ENCODE peak calls at places on chromosomes 2 and 18, in five cellular contexts. E, S, L, M and U are unnamed samples.

GRCh38 chr2:75076088-75076487 is 117.6 kb downstream of the POLE4 start:
- DNase-seq in E (no peak), S (no peak), L (no peak), M (no peak), U (no peak)

GRCh38 chr2:20214566-20215182 is 10.3 kb downstream of the SDC1 start:
- DNase-seq in E (no peak), S (no peak), L (no peak), M (no peak), U (no peak)

GRCh38 chr2:217964255-217964654 is 38.5 kb downstream of the TNS1 start:
- DNase-seq in E (no peak), S (no peak), L (no peak), M (no peak), U (no peak)

GRCh38 chr2:237591379-237591881 is 896 bp upstream of the RAB17 start:
- DNase-seq in E (no peak), S (no peak), L (peak; percentile 39), M (peak; percentile 34), U (no peak)

GRCh38 chr2:20584637-20585321 is 66.1 kb downstream of the HS1BP3 start:
- DNase-seq in E (peak; percentile 99), S (no peak), L (peak; percentile 54), M (no peak), U (peak; percentile 53)

GRCh38 chr2:162297925-162298552 is 20.4 kb downstream of the IFIH1 start:
- DNase-seq in E (peak; percentile 51), S (no peak), L (no peak), M (peak; percentile 85), U (peak; percentile 21)

GRCh38 chr18:80143876-80144275 is 34.8 kb downstream of the ADNP2 start:
- DNase-seq in E (peak; percentile 12), S (no peak), L (no peak), M (no peak), U (no peak)

GRCh38 chr2:183248866-183249567 is 124.8 kb downstream of the NUP35 start:
- DNase-seq in E (peak; percentile 8), S (no peak), L (no peak), M (no peak), U (no peak)

GRCh38 chr2:239394346-239394945 is 6.4 kb downstream of the HDAC4 start:
- DNase-seq in E (no peak), S (no peak), L (no peak), M (no peak), U (no peak)

GRCh38 chr2:55779459-55780421 is 86.1 kb upstream of the PNPT1 start:
- DNase-seq in E (peak; percentile 93), S (peak; percentile 89), L (no peak), M (no peak), U (no peak)

GRCh38 chr18:36601316-36601715 is 227.5 kb downstream of the TPGS2 start:
- DNase-seq in E (no peak), S (no peak), L (no peak), M (no peak), U (no peak)

GRCh38 chr2:72236445-72237067 is 88.9 kb upstream of the CYP26B1 start:
- DNase-seq in E (peak; percentile 88), S (peak; percentile 29), L (no peak), M (no peak), U (no peak)

GRCh38 chr2:30866974-30867373 is 59.7 kb upstream of the CAPN13 start:
- DNase-seq in E (no peak), S (no peak), L (no peak), M (no peak), U (no peak)

GRCh38 chr2:210302326-210302725 is 12.6 kb downstream of the MYL1 start:
- DNase-seq in E (peak; percentile 80), S (no peak), L (no peak), M (no peak), U (no peak)

GRCh38 chr2:96927420-96928171 is 57.7 kb upstream of the SEMA4C start:
- DNase-seq in E (peak; percentile 5), S (peak; percentile 88), L (peak; percentile 87), M (no peak), U (no peak)

GRCh38 chr2:74502720-74503505 is 3.5 kb upstream of the LBX2 start:
- DNase-seq in E (peak; percentile 67), S (peak; percentile 29), L (peak; percentile 90), M (peak; percentile 90), U (no peak)

GRCh38 chr2:99425022-99425421 is 64.8 kb downstream of the REV1 start:
- DNase-seq in E (peak; percentile 42), S (peak; percentile 6), L (no peak), M (no peak), U (no peak)

GRCh38 chr2:125280276-125280675 is 1255.2 kb downstream of the CNTNAP5 start:
- DNase-seq in E (no peak), S (no peak), L (no peak), M (no peak), U (no peak)

GRCh38 chr2:1607236-1607920 is 136.9 kb downstream of the PXDN start:
- DNase-seq in E (no peak), S (no peak), L (no peak), M (no peak), U (no peak)

GRCh38 chr2:1605659-1606400 is 138.5 kb downstream of the PXDN start:
- DNase-seq in E (peak; percentile 78), S (no peak), L (peak; percentile 73), M (no peak), U (no peak)

GRCh38 chr2:1605102-1605501 is 139.2 kb downstream of the PXDN start:
- DNase-seq in E (peak; percentile 61), S (no peak), L (peak; percentile 79), M (no peak), U (no peak)

GRCh38 chr2:1607971-1608688 is 136.2 kb downstream of the PXDN start:
- DNase-seq in E (peak; percentile 59), S (peak; percentile 49), L (peak; percentile 47), M (no peak), U (no peak)

DNA sequence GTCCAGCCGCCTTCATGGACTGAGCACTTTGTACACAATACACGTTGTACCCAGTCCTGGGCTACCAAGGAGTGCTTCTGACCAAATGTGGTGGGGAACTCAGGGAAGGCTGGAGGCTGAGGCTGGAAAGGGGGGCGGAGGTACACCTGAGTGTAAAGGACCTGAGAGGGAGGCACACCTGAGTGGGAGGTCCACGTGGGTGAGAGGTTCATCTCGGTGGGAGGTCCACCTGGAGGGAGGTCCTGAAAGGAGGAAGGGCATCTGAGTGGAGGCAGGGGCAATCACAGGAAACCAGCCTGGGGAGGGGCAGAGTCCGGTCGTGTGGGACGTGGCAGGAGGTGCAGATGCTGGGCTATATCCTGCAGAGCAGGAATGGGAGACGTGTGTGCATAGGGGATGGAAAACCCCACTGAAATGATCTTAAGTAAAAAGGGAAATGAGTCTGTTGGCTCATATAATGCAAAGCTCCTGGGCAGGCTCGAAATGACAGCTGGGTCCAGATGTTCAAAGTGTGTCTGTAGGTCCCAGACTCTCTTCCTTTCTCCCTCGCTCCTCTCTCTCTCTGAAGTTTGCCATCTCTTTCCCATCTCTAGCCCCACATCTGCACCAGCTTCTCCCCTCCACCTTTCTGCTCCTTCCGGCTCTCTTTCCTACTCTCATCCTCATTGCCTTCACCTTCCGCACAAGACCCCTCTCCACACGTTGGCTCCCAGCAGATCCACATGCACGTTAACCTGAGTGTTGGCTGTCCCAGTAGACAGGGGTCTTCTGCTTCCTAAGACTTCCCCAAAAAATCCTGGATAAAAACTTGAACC is 137.7 kb downstream of the PXDN start:
- DNase-seq in E (no peak), S (no peak), L (no peak), M (no peak), U (no peak)
- H3K27ac ChIP-seq in E (no peak overlapping the region), S (no peak overlapping the region), L (no peak overlapping the region), M (no peak overlapping the region), U (no peak overlapping the region)

GRCh38 chr2:160319700-160320099 is 119.6 kb upstream of the ITGB6 start:
- DNase-seq in E (no peak), S (no peak), L (no peak), M (no peak), U (no peak)

GRCh38 chr2:160315337-160315736 is 115.3 kb upstream of the ITGB6 start:
- DNase-seq in E (peak; percentile 48), S (no peak), L (no peak), M (no peak), U (no peak)

GRCh38 chr2:160322320-160322719 is 122.2 kb upstream of the ITGB6 start:
- DNase-seq in E (no peak), S (no peak), L (no peak), M (no peak), U (no peak)

GRCh38 chr2:160321025-160321424 is 121.0 kb upstream of the ITGB6 start:
- DNase-seq in E (no peak), S (no peak), L (no peak), M (peak; percentile 48), U (no peak)

DNA sequence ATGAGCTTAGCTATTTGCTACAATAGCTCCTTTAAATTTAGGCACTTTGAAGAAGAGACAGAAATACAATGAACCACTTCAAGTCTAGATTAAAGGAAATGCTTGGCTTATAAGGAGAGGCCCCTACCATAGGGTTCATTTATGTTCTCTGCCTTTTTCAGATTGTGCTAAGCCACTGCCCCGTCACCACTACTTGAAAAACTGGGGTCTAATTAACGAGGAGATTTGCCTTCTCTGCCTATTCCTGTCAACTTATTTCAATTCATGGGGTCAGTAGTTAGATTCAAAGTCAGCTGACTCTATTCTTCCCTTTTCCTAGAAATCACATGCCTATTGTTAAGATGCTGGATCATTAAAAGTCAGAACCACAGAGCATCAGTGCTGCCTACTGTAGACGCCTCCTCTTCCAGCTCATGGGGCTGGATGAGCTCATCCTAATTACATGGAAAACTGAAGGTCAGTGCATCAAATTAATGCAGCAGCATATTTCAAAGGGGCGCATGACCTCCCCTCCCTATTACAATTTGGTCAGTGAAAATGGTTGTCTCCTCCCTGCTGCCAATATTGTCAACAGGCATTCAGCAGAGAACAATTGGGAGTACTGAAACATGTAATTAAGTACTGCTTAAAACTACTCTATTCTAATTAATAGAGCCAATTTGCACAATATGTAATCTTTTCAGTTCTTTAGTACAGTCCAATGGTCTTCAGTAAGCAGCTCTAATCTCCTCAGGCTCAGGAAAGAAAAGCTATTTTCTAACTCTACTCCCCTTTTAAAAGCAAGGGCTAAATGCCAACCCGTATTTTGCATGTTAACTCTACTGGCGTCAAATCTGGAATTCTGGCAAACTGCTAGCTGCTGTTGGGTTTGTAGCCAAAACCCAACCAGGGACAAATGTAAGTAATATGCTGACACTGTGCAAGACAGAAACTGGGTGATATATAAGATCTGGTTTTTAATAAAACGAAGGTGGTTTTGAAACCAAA is 117.3 kb upstream of the ITGB6 start:
- DNase-seq in E (peak; percentile 71), S (no peak), L (no peak), M (no peak), U (no peak)
- H3K27ac ChIP-seq in E (no peak overlapping the region), S (no peak overlapping the region), L (peak overlapping the region; percentile 84), M (no peak overlapping the region), U (no peak overlapping the region)

DNA sequence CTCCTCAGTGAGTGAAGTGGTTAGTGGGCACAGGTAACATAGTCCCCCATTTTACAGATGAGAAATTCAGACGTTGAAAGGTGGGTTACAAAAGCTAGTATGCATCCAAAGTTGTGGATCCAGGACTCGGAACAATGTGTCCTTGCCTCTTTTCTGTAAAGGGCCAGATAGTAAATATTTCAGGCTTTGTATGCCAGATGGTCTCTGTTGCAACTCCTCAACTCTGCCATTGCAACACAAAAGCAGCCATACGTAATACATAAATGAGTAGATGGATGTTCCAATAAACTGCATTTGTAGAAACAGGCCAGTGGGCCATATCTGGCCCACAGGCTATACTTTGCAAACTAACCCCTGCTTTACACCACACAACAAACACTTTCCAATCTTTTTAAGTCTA is 166.6 kb upstream of the PKDCC start:
- DNase-seq in E (no peak), S (no peak), L (no peak), M (no peak), U (no peak)
- H3K27ac ChIP-seq in E (no peak overlapping the region), S (no peak overlapping the region), L (no peak overlapping the region), M (no peak overlapping the region), U (no peak overlapping the region)

DNA sequence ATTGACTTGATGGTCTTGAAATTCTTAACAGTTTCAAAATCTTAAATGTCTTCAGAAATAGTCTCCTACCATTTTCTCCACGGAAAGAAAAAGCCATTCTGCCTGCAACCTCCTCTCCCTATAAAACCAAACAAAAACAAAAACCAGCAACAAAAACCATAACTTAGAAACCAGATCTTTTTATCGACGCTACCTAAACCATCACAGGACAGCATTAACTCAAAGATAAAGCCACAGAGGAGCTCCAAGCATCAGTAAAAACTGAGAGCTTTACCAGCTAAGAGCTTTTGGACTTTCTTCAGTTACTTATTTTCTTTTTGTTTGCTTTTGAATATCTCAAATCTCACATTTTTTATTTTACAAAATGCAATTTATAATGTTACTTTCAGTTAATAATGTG is 12.8 kb downstream of the CD226 start:
- DNase-seq in E (no peak), S (no peak), L (no peak), M (no peak), U (no peak)
- H3K27ac ChIP-seq in E (no peak overlapping the region), S (no peak overlapping the region), L (no peak overlapping the region), M (no peak overlapping the region), U (no peak overlapping the region)